ENCODE peak calls at places on chromosomes 16 and 17, in nine cellular contexts. Z is NCI-H1092, I is germinal center, D is T-helper 2 cell, S is progenitor cell of endocrine pancreas, L is mucosa of descending colon, Q is T follicular helper cell, V is MCF 10A, R is hepatocyte. K is an unnamed sample.

GRCh38 chr17:48571826-48572417 is 6.2 kb downstream of the HOXB4 start:
- DNase-seq in Z (no peak), I (no peak), D (no peak), S (no peak), L (no peak), Q (no peak), V (no peak), R (no peak), K (no peak)

GRCh38 chr17:40118093-40118492 is 3.7 kb upstream of the MSL1 start:
- DNase-seq in Z (no peak), I (no peak), D (no peak), S (no peak), L (no peak), Q (no peak), V (no peak), R (no peak), K (peak)

GRCh38 chr16:49639739-49640388 is 216.0 kb downstream of the ZNF423 start:
- DNase-seq in Z (peak), I (no peak), D (no peak), S (no peak), L (peak), Q (no peak), V (no peak), R (peak), K (no peak)

GRCh38 chr16:67206838-67207115 is 7.8 kb downstream of the ELMO3 start:
- DNase-seq in Z (no peak), I (no peak), D (no peak), S (no peak), L (no peak), Q (no peak), V (peak), R (no peak), K (no peak)

GRCh38 chr17:66526827-66527226 is 224.4 kb downstream of the PRKCA start:
- DNase-seq in Z (no peak), I (no peak), D (no peak), S (no peak), L (no peak), Q (no peak), V (no peak), R (no peak), K (no peak)

GRCh38 chr16:48013476-48013875 is 142.3 kb downstream of the ABCC12 start:
- DNase-seq in Z (no peak), I (no peak), D (no peak), S (no peak), L (no peak), Q (no peak), V (peak), R (no peak), K (no peak)

GRCh38 chr17:66469890-66470289 is 167.5 kb downstream of the PRKCA start:
- DNase-seq in Z (no peak), I (no peak), D (no peak), S (no peak), L (no peak), Q (no peak), V (no peak), R (no peak), K (no peak)

GRCh38 chr16:56930516-56931252 is 1.3 kb upstream of the HERPUD1 start:
- DNase-seq in Z (no peak), I (no peak), D (no peak), S (no peak), L (no peak), Q (no peak), V (no peak), R (no peak), K (no peak)

GRCh38 chr16:50653633-50654524 is 27.2 kb downstream of the SNX20 start:
- DNase-seq in Z (no peak), I (no peak), D (no peak), S (peak), L (no peak), Q (no peak), V (no peak), R (no peak), K (no peak)

GRCh38 chr17:79851461-79851817 is 12.2 kb upstream of the CBX4 start:
- DNase-seq in Z (no peak), I (no peak), D (no peak), S (no peak), L (peak), Q (no peak), V (peak), R (no peak), K (no peak)

GRCh38 chr17:81324177-81324905 is 29.2 kb upstream of the SLC38A10 start:
- DNase-seq in Z (no peak), I (no peak), D (no peak), S (no peak), L (no peak), Q (no peak), V (no peak), R (no peak), K (no peak)

GRCh38 chr16:12468552-12468951 is 335.1 kb downstream of the CPPED1 start:
- DNase-seq in Z (peak), I (no peak), D (no peak), S (no peak), L (no peak), Q (no peak), V (no peak), R (no peak), K (no peak)

GRCh38 chr17:78532311-78532710 is 44.9 kb downstream of the DNAH17 start:
- DNase-seq in Z (no peak), I (no peak), D (no peak), S (no peak), L (peak), Q (no peak), V (no peak), R (no peak), K (no peak)

GRCh38 chr16:83843657-83844056 is 35.9 kb downstream of the HSBP1 start:
- DNase-seq in Z (no peak), I (peak), D (no peak), S (no peak), L (no peak), Q (no peak), V (no peak), R (no peak), K (no peak)

GRCh38 chr17:40417609-40418427 is at the start of gene TOP2A:
- DNase-seq in Z (peak), I (peak), D (peak), S (peak), L (peak), Q (peak), V (peak), R (peak), K (peak)

GRCh38 chr16:30351586-30352419 is 3.3 kb downstream of the CD2BP2 start:
- DNase-seq in Z (no peak), I (no peak), D (no peak), S (no peak), L (no peak), Q (no peak), V (peak), R (no peak), K (no peak)

GRCh38 chr16:66705790-66706505 is 9.4 kb upstream of the CMTM4 start:
- DNase-seq in Z (no peak), I (no peak), D (no peak), S (no peak), L (peak), Q (no peak), V (no peak), R (no peak), K (no peak)

GRCh38 chr17:40099627-40100418 is 566 bp downstream of the NR1D1 start:
- DNase-seq in Z (no peak), I (peak), D (no peak), S (no peak), L (no peak), Q (no peak), V (no peak), R (no peak), K (no peak)

GRCh38 chr16:57373117-57373947 is 1.0 kb downstream of the CX3CL1 start:
- DNase-seq in Z (no peak), I (no peak), D (no peak), S (no peak), L (no peak), Q (no peak), V (no peak), R (no peak), K (no peak)

GRCh38 chr17:83082435-83082834 is 3.0 kb downstream of the METRNL start:
- DNase-seq in Z (no peak), I (peak), D (no peak), S (no peak), L (no peak), Q (no peak), V (no peak), R (no peak), K (no peak)

GRCh38 chr16:76583466-76583865 is 306.3 kb downstream of the CNTNAP4 start:
- DNase-seq in Z (peak), I (no peak), D (no peak), S (no peak), L (peak), Q (no peak), V (peak), R (peak), K (no peak)

GRCh38 chr17:4858068-4858879 is 25.1 kb downstream of the MINK1 start:
- DNase-seq in Z (no peak), I (no peak), D (no peak), S (no peak), L (no peak), Q (no peak), V (peak), R (no peak), K (no peak)

GRCh38 chr17:179066-179432 is 2.4 kb downstream of the DOC2B start:
- DNase-seq in Z (no peak), I (no peak), D (no peak), S (no peak), L (no peak), Q (no peak), V (no peak), R (no peak), K (no peak)

GRCh38 chr16:81838794-81839193 is 59.7 kb downstream of the PLCG2 start:
- DNase-seq in Z (no peak), I (no peak), D (no peak), S (no peak), L (no peak), Q (no peak), V (peak), R (no peak), K (no peak)

GRCh38 chr16:58476791-58477190 is 23.2 kb upstream of the NDRG4 start:
- DNase-seq in Z (no peak), I (no peak), D (no peak), S (no peak), L (no peak), Q (no peak), V (no peak), R (no peak), K (no peak)

GRCh38 chr16:89315791-89316581 is 98.5 kb downstream of the ZNF778 start:
- DNase-seq in Z (no peak), I (peak), D (peak), S (no peak), L (no peak), Q (peak), V (peak), R (no peak), K (peak)

GRCh38 chr16:9107025-9107970 is 15.9 kb downstream of the HAPSTR1 start:
- DNase-seq in Z (no peak), I (no peak), D (no peak), S (no peak), L (no peak), Q (no peak), V (no peak), R (no peak), K (no peak)

K was measured in GDM1.